ENCODE peak calls at places on chromosome 13, in nine cellular contexts. Q is H1, Z is SK-N-MC, V is neuronal stem cell, U is PC-3, L is fibroblast of lung, M is IMR-90, C is kidney, F is K562. R is an unnamed sample.

GRCh38 chr13:113125506-113126264 is 3.1 kb downstream of the F10 start:
- DNase-seq in M (no peak), C (peak), L (no peak), F (no peak), Z (no peak), Q (no peak), V (no peak), U (no peak), R (no peak)

GRCh38 chr13:113785051-113786010 is 26.3 kb downstream of the TMEM255B start:
- DNase-seq in Z (no peak), Q (no peak), L (peak), M (peak), C (no peak), F (no peak), U (peak), V (no peak), R (no peak)

GRCh38 chr13:114027046-114027760 is 53.3 kb upstream of the C13orf46 start:
- DNase-seq in M (peak), U (no peak), Q (no peak), Z (no peak), C (peak), V (no peak), L (peak), F (no peak), R (peak)

GRCh38 chr13:82305588-82305987 is 1576.7 kb downstream of the SLITRK1 start:
- DNase-seq in C (no peak), L (no peak), F (no peak), Z (no peak), M (no peak), U (no peak), V (no peak), Q (no peak), R (no peak)

GRCh38 chr13:79171131-79172061 is 234.7 kb downstream of the RBM26 start:
- DNase-seq in Z (no peak), U (no peak), Q (no peak), M (no peak), C (no peak), F (no peak), V (peak), L (no peak), R (no peak)

GRCh38 chr13:77907653-77908341 is 10.8 kb downstream of the EDNRB start:
- DNase-seq in Z (no peak), F (no peak), Q (no peak), U (no peak), M (no peak), V (no peak), L (no peak), C (no peak), R (no peak)

GRCh38 chr13:85009447-85009846 is 789.8 kb downstream of the SLITRK6 start:
- DNase-seq in F (no peak), U (no peak), L (peak), Q (no peak), M (no peak), V (no peak), Z (no peak), C (no peak), R (no peak)

GRCh38 chr13:112898786-112899617 is 70.0 kb upstream of the MCF2L start:
- DNase-seq in C (no peak), M (no peak), L (no peak), Q (no peak), V (no peak), U (no peak), Z (no peak), F (no peak), R (no peak)

GRCh38 chr13:109780880-109781383 is 5.5 kb downstream of the IRS2 start:
- DNase-seq in F (no peak), Q (no peak), C (no peak), L (no peak), Z (no peak), M (no peak), V (no peak), U (no peak), R (no peak)

GRCh38 chr13:60164490-60164889 is 762 bp upstream of the DIAPH3 start:
- DNase-seq in M (peak), L (peak), Z (no peak), Q (no peak), U (peak), V (no peak), F (no peak), C (no peak), R (no peak)

GRCh38 chr13:83941669-83942335 is 59.5 kb upstream of the SLITRK1 start:
- DNase-seq in F (no peak), Q (no peak), U (no peak), Z (no peak), C (no peak), L (no peak), M (no peak), V (peak), R (no peak)

GRCh38 chr13:69704311-69704710 is 403.3 kb upstream of the ATXN8OS start:
- DNase-seq in U (no peak), Z (no peak), C (no peak), F (no peak), Q (no peak), M (no peak), V (no peak), L (no peak), R (peak)

GRCh38 chr13:100725472-100725871 is 50.9 kb upstream of the TMTC4 start:
- DNase-seq in F (no peak), Z (no peak), U (no peak), Q (no peak), V (no peak), M (no peak), L (no peak), C (no peak), R (no peak)

GRCh38 chr13:54536112-54536511 is 1507.5 kb downstream of the OLFM4 start:
- DNase-seq in V (no peak), Z (no peak), M (no peak), L (no peak), C (no peak), U (peak), Q (no peak), F (no peak), R (no peak)

GRCh38 chr13:77583551-77583950 is 48.0 kb downstream of the SCEL start:
- DNase-seq in M (no peak), Q (no peak), F (no peak), C (no peak), U (no peak), V (no peak), L (no peak), Z (no peak), R (no peak)

GRCh38 chr13:98524391-98524790 is 52.5 kb downstream of the STK24 start:
- DNase-seq in U (no peak), Z (no peak), Q (no peak), F (no peak), C (no peak), V (no peak), M (no peak), L (no peak), R (no peak)

GRCh38 chr13:102707465-102707864 is 12.6 kb upstream of the METTL21C start:
- DNase-seq in M (peak), Q (no peak), U (peak), C (no peak), F (no peak), Z (peak), V (no peak), L (peak), R (no peak)

GRCh38 chr13:41284512-41285288 is 21.3 kb upstream of the MTRF1 start:
- DNase-seq in U (peak), F (no peak), Q (no peak), C (no peak), Z (no peak), V (no peak), L (peak), M (peak), R (no peak)

GRCh38 chr13:25440081-25440480 is 68.3 kb downstream of the ATP8A2 start:
- DNase-seq in M (no peak), V (no peak), C (no peak), U (no peak), L (no peak), F (no peak), Z (no peak), Q (no peak), R (no peak)

GRCh38 chr13:37479901-37480300 is 118.7 kb downstream of the POSTN start:
- DNase-seq in L (peak), M (peak), Z (no peak), C (no peak), V (no peak), Q (no peak), F (no peak), U (no peak), R (no peak)
- H3K4me3 ChIP-seq in L (no peak), M (no peak), Z (no peak), C (no peak), V (no peak), Q (no peak), F (no peak), U (no peak), R (no peak)

GRCh38 chr13:43880451-43880850 is 747 bp downstream of the LACC1 start:
- DNase-seq in C (no peak), M (no peak), U (peak), Z (no peak), F (no peak), Q (no peak), L (peak), V (no peak), R (no peak)

GRCh38 chr13:43883636-43884035 is 3.9 kb downstream of the LACC1 start:
- DNase-seq in Q (no peak), C (no peak), F (no peak), V (no peak), L (no peak), Z (no peak), U (no peak), M (peak), R (no peak)

GRCh38 chr13:43879323-43880181 is at the start of the genes CCDC122 and LACC1:
- DNase-seq in Z (no peak), L (peak), M (peak), U (peak), Q (no peak), C (peak), V (peak), F (no peak), R (peak)

GRCh38 chr13:43880930-43881329 is 1.2 kb downstream of the LACC1 start:
- DNase-seq in Z (no peak), C (no peak), L (peak), Q (no peak), F (no peak), U (no peak), M (no peak), V (no peak), R (no peak)

GRCh38 chr13:43881580-43881979 is 1.9 kb downstream of the LACC1 start:
- DNase-seq in C (no peak), L (no peak), F (no peak), Q (no peak), M (no peak), Z (no peak), V (no peak), U (no peak), R (no peak)
- H3K9ac ChIP-seq in C (no peak), L (no peak), F (no peak), Q (no peak), M (no peak), Z (no peak), V (no peak), U (no peak), R (no peak)

GRCh38 chr13:27980280-27980998 is 8.1 kb downstream of the URAD start:
- DNase-seq in U (no peak), Z (no peak), C (no peak), V (no peak), Q (no peak), M (no peak), L (no peak), F (no peak), R (no peak)

GRCh38 chr13:27982361-27982760 is 6.1 kb downstream of the URAD start:
- DNase-seq in C (no peak), U (no peak), M (no peak), L (no peak), Q (no peak), F (no peak), Z (no peak), V (no peak), R (no peak)

GRCh38 chr13:27979765-27980279 is 8.7 kb downstream of the URAD start:
- DNase-seq in Q (no peak), V (no peak), C (no peak), U (no peak), F (no peak), M (no peak), L (no peak), Z (no peak), R (no peak)

GRCh38 chr13:27979001-27979643 is 9.4 kb downstream of the URAD start:
- DNase-seq in Q (no peak), M (no peak), U (no peak), L (no peak), V (no peak), C (no peak), Z (no peak), F (no peak), R (no peak)

GRCh38 chr13:27981006-27981708 is 7.3 kb downstream of the URAD start:
- DNase-seq in M (no peak), Z (no peak), C (no peak), V (no peak), L (no peak), Q (no peak), U (no peak), F (no peak), R (no peak)
- H3K4me3 ChIP-seq in M (no peak), Z (no peak), C (peak), V (no peak), L (no peak), Q (no peak), U (no peak), F (no peak), R (no peak)

GRCh38 chr13:30718661-30719520 is 16.5 kb upstream of the ALOX5AP start:
- DNase-seq in C (no peak), V (no peak), F (no peak), M (peak), Q (no peak), L (peak), U (peak), Z (no peak), R (no peak)
- H3K9ac ChIP-seq in C (no peak), V (no peak), F (no peak), M (peak), Q (no peak), L (no peak), U (no peak), Z (no peak), R (no peak)

GRCh38 chr13:44915962-44916361 is 73.3 kb downstream of the NUFIP1 start:
- DNase-seq in U (no peak), Q (no peak), M (no peak), Z (no peak), L (no peak), V (no peak), F (no peak), C (no peak), R (no peak)
- H3K4me3 ChIP-seq in U (no peak), Q (no peak), M (no peak), Z (no peak), L (no peak), V (no peak), F (no peak), C (no peak), R (no peak)

DNA sequence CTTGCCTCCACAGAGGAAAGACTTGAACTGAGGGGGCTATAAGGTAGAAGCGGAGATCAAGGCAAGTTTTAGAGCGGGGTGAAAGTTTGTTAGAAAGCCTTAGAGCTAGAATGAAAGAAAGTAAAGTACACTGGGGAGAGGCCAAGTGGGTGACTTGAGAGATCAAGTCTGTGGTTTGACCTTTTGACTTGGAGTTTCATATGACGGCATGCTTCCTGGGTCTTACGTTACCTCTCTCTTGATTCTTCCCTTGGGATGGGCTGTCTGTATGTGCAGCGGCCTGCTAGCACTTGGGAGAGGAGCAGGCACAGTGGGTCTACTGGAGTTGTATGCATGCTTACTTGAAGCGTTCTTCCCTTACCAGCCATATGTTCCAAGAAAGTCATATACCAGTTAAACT is 1768.5 kb downstream of the PCDH9 start:
- DNase-seq in M (peak), F (no peak), C (no peak), Z (no peak), Q (no peak), V (no peak), U (no peak), L (peak), R (no peak)
- H3K9ac ChIP-seq in M (no peak), F (no peak), C (no peak), Z (no peak), Q (no peak), V (no peak), U (no peak), L (no peak), R (no peak)

GRCh38 chr13:108494991-108495661 is 134.3 kb upstream of the MYO16 start:
- DNase-seq in V (peak), L (peak), F (no peak), U (no peak), Z (no peak), C (no peak), Q (no peak), M (no peak), R (no peak)
- H3K4me3 ChIP-seq in V (peak), L (no peak), F (peak), U (no peak), Z (peak), C (no peak), Q (peak), M (no peak), R (no peak)

GRCh38 chr13:64928704-64929499 is 2301.2 kb downstream of the PCDH9 start:
- DNase-seq in V (no peak), Q (no peak), F (no peak), C (no peak), Z (no peak), M (peak), L (peak), U (peak), R (no peak)
- H3K9ac ChIP-seq in V (no peak), Q (no peak), F (no peak), C (no peak), Z (no peak), M (no peak), L (no peak), U (no peak), R (no peak)

GRCh38 chr13:31131470-31131961 is 30.2 kb downstream of the HSPH1 start:
- DNase-seq in Q (no peak), V (no peak), M (no peak), U (no peak), L (no peak), Z (no peak), C (no peak), F (no peak), R (no peak)
- H3K4me3 ChIP-seq in Q (no peak), V (no peak), M (no peak), U (no peak), L (no peak), Z (no peak), C (no peak), F (no peak), R (no peak)